ENCODE peak calls at places on chromosomes 11 and 22, in eight cellular contexts. F is lower lobe of right lung; J is iPS DF 6.9; I is neural progenitor cell; H is fibroblast of lung; K is ovary; W is effector memory CD4-positive, alpha-beta T cell; N is sigmoid colon. T is an unnamed sample.

GRCh38 chr11:76408171-76408965 is 27.2 kb downstream of the GVQW3 start:
- DNase-seq in J (no peak), K (no peak), W (no peak), H (no peak), N (no peak), F (no peak), I (no peak), T (no peak)

GRCh38 chr22:37492428-37493344 is 6.5 kb upstream of the MFNG start:
- DNase-seq in I (peak), W (peak), F (peak), J (no peak), N (no peak), H (peak), K (no peak), T (no peak)

GRCh38 chr11:72606362-72607100 is 67.7 kb downstream of the PDE2A start:
- DNase-seq in W (no peak), J (no peak), F (no peak), K (no peak), N (no peak), H (no peak), I (no peak), T (no peak)

GRCh38 chr11:64723907-64724862 is 1.2 kb upstream of the NRXN2 start:
- DNase-seq in J (no peak), K (no peak), W (no peak), H (no peak), I (no peak), F (no peak), N (no peak), T (no peak)

GRCh38 chr11:130666781-130667251 is 218.4 kb downstream of the ADAMTS15 start:
- DNase-seq in W (no peak), J (no peak), F (no peak), N (no peak), K (no peak), I (no peak), H (peak), T (no peak)

GRCh38 chr11:62025429-62026105 is 58.1 kb upstream of the FTH1 start:
- DNase-seq in J (no peak), F (peak), K (peak), I (no peak), W (peak), H (peak), N (peak), T (peak)

GRCh38 chr11:46916669-46917108 is 1.7 kb downstream of the LRP4 start:
- DNase-seq in F (no peak), J (no peak), N (peak), K (peak), H (peak), W (no peak), I (peak), T (peak)

GRCh38 chr11:66126808-66127555 is 56.9 kb downstream of the PACS1 start:
- DNase-seq in J (no peak), W (peak), N (peak), I (no peak), K (peak), H (peak), F (peak), T (peak)

GRCh38 chr11:1487851-1488574 is 1.4 kb upstream of the MOB2 start:
- DNase-seq in F (peak), K (no peak), I (no peak), N (peak), W (no peak), J (no peak), H (no peak), T (no peak)

GRCh38 chr11:44694443-44694842 is 32.3 kb upstream of the TSPAN18 start:
- DNase-seq in J (no peak), W (no peak), N (no peak), F (no peak), K (no peak), H (no peak), I (no peak), T (no peak)

GRCh38 chr22:30931541-30932300 is 36.9 kb downstream of the MORC2 start:
- DNase-seq in W (no peak), J (no peak), I (no peak), N (no peak), F (no peak), K (no peak), H (no peak), T (no peak)

GRCh38 chr11:100709233-100709999 is 22.3 kb downstream of the ARHGAP42 start:
- DNase-seq in W (no peak), J (no peak), N (no peak), K (no peak), H (peak), F (no peak), I (no peak), T (no peak)

GRCh38 chr11:64877390-64878222 is 815 bp downstream of the EHD1 start:
- DNase-seq in F (no peak), W (no peak), H (no peak), J (no peak), I (peak), K (no peak), N (no peak), T (no peak)

GRCh38 chr11:126007263-126007662 is 55.4 kb downstream of the CDON start:
- DNase-seq in H (peak), I (no peak), K (peak), J (no peak), F (no peak), W (no peak), N (no peak), T (peak)

GRCh38 chr22:23053912-23054530 is 16.3 kb upstream of the GNAZ start:
- DNase-seq in K (no peak), H (no peak), N (no peak), I (no peak), F (no peak), J (no peak), W (no peak), T (no peak)

GRCh38 chr11:107858217-107859070 is at the start of gene SLC35F2:
- DNase-seq in H (peak), K (peak), F (peak), N (peak), J (peak), I (peak), W (peak), T (peak)

GRCh38 chr22:39236321-39237275 is 8.2 kb downstream of the PDGFB start:
- DNase-seq in J (no peak), F (peak), W (peak), I (no peak), H (no peak), K (no peak), N (no peak), T (no peak)

GRCh38 chr11:95575517-95575916 is 214.1 kb downstream of the FAM76B start:
- DNase-seq in F (no peak), N (no peak), I (no peak), H (no peak), K (no peak), J (no peak), W (no peak), T (no peak)

GRCh38 chr11:132976115-132976514 is 556.2 kb downstream of the OPCML start:
- DNase-seq in H (no peak), I (no peak), K (no peak), N (no peak), J (no peak), W (no peak), F (no peak), T (no peak)

GRCh38 chr22:47310601-47311000 is 548.2 kb downstream of the TBC1D22A start:
- DNase-seq in N (no peak), H (no peak), K (no peak), J (no peak), W (no peak), F (no peak), I (no peak), T (peak)

GRCh38 chr22:24994070-24994763 is 41.7 kb downstream of the KIAA1671 start:
- DNase-seq in J (no peak), K (no peak), F (no peak), W (no peak), N (no peak), H (no peak), I (peak), T (peak)

GRCh38 chr22:39778055-39778454 is 115.5 kb downstream of the ENTHD1 start:
- DNase-seq in J (no peak), K (no peak), N (no peak), H (no peak), F (no peak), W (no peak), I (no peak), T (no peak)

GRCh38 chr11:10514210-10514609 is 26.8 kb downstream of the RNF141 start:
- DNase-seq in W (no peak), J (no peak), F (no peak), K (no peak), H (peak), I (no peak), N (no peak), T (no peak)

GRCh38 chr22:24434472-24435322 is 7.3 kb downstream of the ADORA2A start:
- DNase-seq in N (peak), F (no peak), K (no peak), H (no peak), J (no peak), I (no peak), W (peak), T (no peak)

GRCh38 chr11:36352919-36353318 is 56.8 kb downstream of the PRR5L start:
- DNase-seq in W (peak), J (no peak), I (no peak), F (no peak), K (no peak), N (no peak), H (no peak), T (no peak)

GRCh38 chr11:95229199-95230053 is 1.6 kb downstream of the SESN3 start:
- DNase-seq in I (no peak), W (no peak), J (no peak), F (no peak), H (peak), K (no peak), N (peak), T (no peak)

GRCh38 chr11:122803306-122803705 is 35.0 kb upstream of the CRTAM start:
- DNase-seq in N (no peak), F (no peak), W (no peak), K (no peak), I (no peak), J (no peak), H (peak), T (peak)

GRCh38 chr11:60455531-60456042 is at the start of gene MS4A1:
- DNase-seq in N (no peak), W (no peak), I (no peak), F (no peak), H (no peak), J (no peak), K (no peak), T (no peak)

DNA sequence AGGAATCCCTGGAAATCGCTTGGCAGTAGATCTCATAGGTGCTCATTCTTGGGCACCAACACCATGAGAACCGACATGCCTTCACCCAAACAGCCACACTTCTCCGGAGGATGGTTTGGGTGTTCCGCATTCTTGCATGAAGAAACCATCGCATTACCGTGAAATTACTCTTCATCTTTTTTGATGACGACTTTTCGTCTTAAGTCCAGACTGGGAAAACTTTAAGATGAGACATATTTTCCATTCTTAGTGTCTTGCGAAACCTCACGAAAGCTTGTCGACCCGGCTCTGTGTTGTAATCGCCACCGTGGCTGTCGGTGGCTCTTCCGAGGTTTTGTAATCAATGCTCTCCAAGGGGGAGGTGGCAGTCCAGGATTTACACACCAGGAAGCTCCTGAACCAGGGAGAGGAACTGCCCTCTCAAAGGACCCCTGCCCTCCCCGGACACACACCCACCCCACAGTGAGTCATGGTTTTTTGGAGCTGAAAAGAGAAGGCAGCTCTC is 1.7 kb downstream of the TOM1 start:
- DNase-seq in I (no peak), J (no peak), N (peak), W (no peak), K (no peak), H (peak), F (peak), T (peak)
- H3K27ac ChIP-seq in I (no peak), J (no peak), N (peak), W (no peak), K (no peak), H (peak), F (peak), T (peak)

GRCh38 chr11:111913031-111913861 is 712 bp downstream of the HSPB2 start:
- DNase-seq in W (no peak), F (no peak), H (no peak), J (no peak), K (peak), N (peak), I (no peak), T (no peak)
- H3K27ac ChIP-seq in W (no peak), F (peak), H (peak), J (no peak), K (peak), N (peak), I (no peak), T (peak)

DNA sequence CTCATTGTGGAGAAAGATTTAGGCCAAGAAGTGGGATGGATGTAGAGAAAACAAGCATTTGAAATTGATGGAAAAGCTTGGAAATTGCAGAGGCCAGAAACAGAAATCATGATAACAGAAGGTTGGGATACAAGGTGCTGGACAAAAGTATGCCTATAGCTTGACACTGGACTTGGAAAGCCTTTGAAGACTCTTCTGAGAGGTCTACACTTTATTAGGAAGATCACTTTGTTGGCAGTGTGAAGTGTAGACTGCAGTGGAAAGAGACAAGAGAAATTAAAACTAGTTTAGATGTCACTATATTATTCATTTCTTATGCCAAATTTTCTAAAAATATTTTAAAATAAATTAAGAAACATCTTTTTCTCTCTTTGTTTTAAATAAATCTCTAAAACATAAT is 59.1 kb downstream of the KIF18A start:
- DNase-seq in I (no peak), W (no peak), F (no peak), N (no peak), H (no peak), J (no peak), K (no peak), T (no peak)
- H3K27ac ChIP-seq in I (no peak), W (no peak), F (no peak), N (no peak), H (no peak), J (no peak), K (no peak), T (no peak)

DNA sequence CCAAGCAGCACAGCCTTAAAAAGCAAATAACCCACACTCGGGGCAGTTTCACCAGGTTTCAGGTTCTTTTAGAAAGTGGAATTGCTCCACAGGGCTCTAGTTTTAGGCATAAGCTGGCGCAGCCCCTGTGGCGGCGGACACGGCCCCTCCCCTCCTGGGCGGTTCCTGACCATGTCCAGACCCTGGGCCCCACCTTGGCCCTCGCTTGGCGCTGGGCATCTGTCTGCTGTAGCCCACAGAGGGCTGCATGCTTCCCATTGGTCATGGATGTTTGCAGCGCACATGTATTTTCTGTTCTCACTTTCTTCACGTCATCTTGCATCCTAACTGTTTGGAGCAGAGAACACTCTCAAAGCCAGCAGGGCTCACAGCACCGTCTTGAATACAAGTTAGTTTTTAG is 244.3 kb downstream of the BRD1 start:
- DNase-seq in I (no peak), N (no peak), W (no peak), K (no peak), F (no peak), J (no peak), H (no peak), T (no peak)
- H3K27ac ChIP-seq in I (no peak), N (no peak), W (no peak), K (no peak), F (no peak), J (no peak), H (no peak), T (no peak)

DNA sequence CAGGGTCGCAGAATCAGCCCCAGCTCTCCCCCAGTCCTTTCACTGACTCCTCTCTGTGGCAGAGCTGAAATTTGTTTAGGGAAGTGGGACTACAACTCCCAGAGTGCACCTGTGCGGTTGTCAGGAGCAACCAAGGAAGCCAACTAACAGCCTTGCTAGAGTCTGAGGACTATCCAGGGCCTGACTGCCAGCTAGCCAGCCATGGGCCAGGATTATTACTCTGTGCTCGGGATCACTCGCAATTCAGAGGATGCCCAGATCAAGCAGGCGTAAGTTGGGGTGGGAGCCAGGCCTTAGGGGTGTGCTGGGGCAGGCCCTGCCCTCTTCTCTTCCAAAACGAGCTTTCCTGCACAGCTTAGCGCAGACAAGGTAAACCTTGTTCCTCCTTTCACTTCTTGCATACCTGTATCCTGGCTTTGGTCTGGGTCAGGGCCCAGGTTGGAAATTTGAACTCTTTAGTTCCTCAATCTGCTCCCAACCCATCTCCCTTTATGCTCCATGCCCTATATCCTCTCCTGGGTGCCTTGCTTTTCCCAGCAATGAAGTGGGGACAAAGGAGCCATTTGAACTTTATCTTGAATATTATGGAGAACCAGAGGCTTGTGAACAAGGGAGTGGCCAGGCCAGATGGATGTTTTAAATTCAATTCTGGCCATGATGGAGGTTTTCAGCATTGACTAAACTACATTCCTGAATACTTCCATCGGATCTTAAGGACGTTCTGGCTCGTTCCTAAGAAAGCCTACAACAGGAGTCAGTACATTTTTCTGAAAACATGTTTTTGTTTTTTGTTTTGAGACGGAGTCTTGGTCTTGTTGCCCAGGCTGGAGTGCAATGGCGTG is at the start of gene DNAJB13:
- DNase-seq in N (peak), H (peak), K (no peak), I (peak), J (peak), F (peak), W (no peak), T (peak)
- H3K27ac ChIP-seq in N (no peak), H (no peak), K (no peak), I (no peak), J (no peak), F (no peak), W (no peak), T (no peak)

DNA sequence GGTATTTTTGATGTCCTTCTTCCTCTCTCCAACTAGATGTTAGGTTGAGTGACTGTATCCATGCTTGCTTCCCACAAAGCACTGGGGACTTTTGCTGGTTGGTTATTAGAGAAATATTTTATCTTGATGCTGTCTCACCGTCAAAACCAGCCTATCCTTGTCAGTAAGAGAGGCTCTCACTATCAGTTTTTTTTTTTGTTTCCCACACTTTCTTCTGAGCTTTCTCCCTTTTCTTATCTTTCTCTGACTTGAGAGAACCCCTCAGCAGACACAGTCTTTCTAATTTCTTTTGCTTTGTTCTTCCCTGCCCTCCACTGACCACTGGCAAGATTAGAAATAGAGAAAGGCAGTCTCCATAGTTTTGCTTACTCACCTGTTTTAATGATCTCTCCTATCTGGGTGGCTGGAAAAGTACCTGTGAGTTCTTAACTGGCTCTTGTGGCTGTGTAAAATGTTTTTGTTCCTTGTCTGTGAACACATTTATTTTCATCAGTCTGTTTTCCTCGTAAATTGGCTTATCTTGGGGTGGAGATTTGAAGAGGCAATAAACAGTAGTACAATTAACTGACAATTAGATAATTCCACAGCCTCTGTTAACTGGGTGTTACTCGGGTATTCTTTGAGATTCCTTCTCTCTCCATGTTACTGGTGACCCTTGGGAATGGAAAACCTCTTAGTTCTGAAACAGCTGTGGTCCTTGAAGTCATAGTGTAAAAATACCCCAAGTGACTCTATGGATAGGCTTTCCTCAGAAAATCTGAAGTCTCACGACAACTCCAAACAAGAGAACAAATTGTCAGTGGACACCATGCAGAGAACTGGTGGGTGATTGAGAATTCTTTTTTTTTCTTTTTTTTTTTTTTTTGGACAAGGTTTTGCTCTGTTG is at the start of gene NXPE1:
- DNase-seq in F (no peak), K (no peak), W (no peak), J (no peak), N (no peak), H (no peak), I (no peak), T (no peak)
- H3K27ac ChIP-seq in F (no peak), K (no peak), W (no peak), J (no peak), N (no peak), H (no peak), I (no peak), T (no peak)

DNA sequence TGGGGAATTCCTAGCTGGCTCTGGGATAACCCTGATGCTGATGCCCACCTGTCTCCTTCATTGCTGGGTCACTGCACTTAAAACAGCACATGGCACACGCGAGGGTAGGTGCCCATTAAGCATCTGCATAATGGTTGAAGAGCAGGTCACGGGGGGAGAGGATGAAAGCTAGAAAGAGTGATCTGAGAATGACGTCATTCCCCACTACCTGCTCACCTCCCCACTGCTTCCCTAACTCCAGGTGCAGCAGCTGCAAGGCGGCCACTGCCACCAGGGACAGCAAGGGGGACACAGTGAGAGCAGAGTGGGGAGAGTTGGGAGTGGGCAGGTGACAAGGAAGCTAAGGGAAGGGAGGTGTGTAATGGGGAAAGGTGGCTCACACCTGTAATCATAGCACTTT is 27.0 kb downstream of the ADA2 start:
- DNase-seq in W (no peak), I (no peak), K (no peak), H (no peak), J (no peak), N (no peak), F (no peak), T (no peak)
- H3K27ac ChIP-seq in W (no peak), I (no peak), K (no peak), H (no peak), J (no peak), N (no peak), F (no peak), T (no peak)